ENCODE peak calls at places on chromosomes 2 and 18, in nine cellular contexts. I is omental fat pad; X is cardiac fibroblast; G is C1 segment of cervical spinal cord; S is HT1080; E is NAMALWA; Y is aorta; V is stimulated activated CD8-positive, alpha-beta memory T cell treated with anti-CD3 and anti-CD28 coated beads, Interleukin-15, amount 100 ng/mL, for 1 hour; W is tibial artery. Q is an unnamed sample.
A peak's percentile ranks its signal among the peaks of the same experiment; 100 is the strongest.

GRCh38 chr18:74951165-74951760 is 257.7 kb downstream of the PTGR3 start:
- DNase-seq in V (no peak), G (no peak), X (peak; percentile 97), I (no peak), S (peak; percentile 80), Y (no peak), E (no peak), W (peak; percentile 55), Q (peak; percentile 35)

GRCh38 chr2:99066075-99066557 is 75.4 kb upstream of the C2orf15 start:
- DNase-seq in V (no peak), I (no peak), Y (no peak), G (no peak), S (peak; percentile 47), W (no peak), E (peak; percentile 76), X (peak; percentile 79), Q (no peak)

GRCh38 chr2:209331291-209331844 is 92.5 kb upstream of the MAP2 start:
- DNase-seq in E (peak; percentile 49), S (peak; percentile 38), X (peak; percentile 77), V (no peak), G (no peak), I (no peak), W (no peak), Y (no peak), Q (no peak)

GRCh38 chr2:204264746-204265145 is 280.5 kb upstream of the PARD3B start:
- DNase-seq in G (no peak), S (no peak), I (no peak), V (no peak), W (no peak), X (no peak), Y (no peak), E (no peak), Q (no peak)

GRCh38 chr18:22564036-22564435 is 146.3 kb upstream of the CTAGE1 start:
- DNase-seq in X (peak; percentile 55), I (no peak), G (no peak), V (no peak), W (no peak), E (no peak), S (peak; percentile 31), Y (no peak), Q (no peak)

GRCh38 chr2:39606585-39606984 is 59.1 kb upstream of the TMEM178A start:
- DNase-seq in I (no peak), Y (no peak), E (no peak), V (no peak), G (no peak), S (peak; percentile 10), X (no peak), W (no peak), Q (no peak)

GRCh38 chr2:129483366-129483765 is 496.1 kb upstream of the RAB6C start:
- DNase-seq in G (peak; percentile 41), W (no peak), X (no peak), E (peak; percentile 40), I (no peak), Y (no peak), S (no peak), V (no peak), Q (no peak)

GRCh38 chr2:68291317-68291716 is 28.4 kb downstream of the CNRIP1 start:
- DNase-seq in V (no peak), Y (no peak), S (no peak), G (no peak), W (no peak), X (no peak), E (no peak), I (no peak), Q (no peak)

GRCh38 chr2:37873229-37873628 is 51.9 kb upstream of the RMDN2 start:
- DNase-seq in S (no peak), V (no peak), Y (no peak), I (no peak), X (no peak), G (no peak), W (no peak), E (no peak), Q (no peak)

GRCh38 chr2:171522804-171523338 is 597 bp downstream of the CYBRD1 start:
- DNase-seq in I (no peak), E (peak; percentile 56), G (peak; percentile 64), W (no peak), S (no peak), X (peak; percentile 48), Y (peak; percentile 84), V (no peak), Q (no peak)

GRCh38 chr2:193101591-193101990 is 906.9 kb upstream of the TMEFF2 start:
- DNase-seq in E (no peak), G (no peak), V (no peak), I (no peak), W (no peak), S (no peak), X (no peak), Y (peak; percentile 61), Q (no peak)

GRCh38 chr2:10741139-10741538 is 19.7 kb downstream of the ATP6V1C2 start:
- DNase-seq in I (no peak), G (no peak), E (no peak), W (no peak), X (no peak), V (no peak), Y (no peak), S (no peak), Q (no peak)

Q was measured in tibial nerve.